ENCODE peak calls at places on chromosomes 6 and 20, in six cellular contexts. One of them, this sample, is unnamed.

GRCh38 chr6:134196568-134197301 is 121.2 kb downstream of the SGK1 start:
- DNase-seq in right atrium auricular region: no peak
- DNase-seq in ovary: no peak
- DNase-seq in astrocyte: peak
- DNase-seq in pancreas: no peak
- DNase-seq in right lobe of liver: no peak
- DNase-seq in this sample: no peak

GRCh38 chr6:327538-328183 is 35.4 kb downstream of the DUSP22 start:
- DNase-seq in ovary: no peak
- DNase-seq in right atrium auricular region: no peak
- DNase-seq in astrocyte: peak
- DNase-seq in right lobe of liver: no peak
- DNase-seq in pancreas: no peak
- DNase-seq in this sample: no peak

GRCh38 chr6:56841751-56842150 is 113.2 kb upstream of the BEND6 start:
- DNase-seq in ovary: no peak
- DNase-seq in astrocyte: no peak
- DNase-seq in right lobe of liver: no peak
- DNase-seq in right atrium auricular region: no peak
- DNase-seq in pancreas: no peak
- DNase-seq in this sample: no peak

GRCh38 chr6:129340983-129341382 is 369.0 kb downstream of the ARHGAP18 start:
- DNase-seq in astrocyte: peak
- DNase-seq in right atrium auricular region: no peak
- DNase-seq in right lobe of liver: no peak
- DNase-seq in ovary: no peak
- DNase-seq in pancreas: no peak
- DNase-seq in this sample: peak

GRCh38 chr6:41228616-41229015 is 467 bp downstream of the TREML4 start:
- DNase-seq in pancreas: no peak
- DNase-seq in astrocyte: no peak
- DNase-seq in ovary: no peak
- DNase-seq in right lobe of liver: no peak
- DNase-seq in right atrium auricular region: no peak
- DNase-seq in this sample: peak

GRCh38 chr6:99119109-99120031 is 171.6 kb upstream of the FBXL4 start:
- DNase-seq in ovary: no peak
- DNase-seq in astrocyte: peak
- DNase-seq in right lobe of liver: no peak
- DNase-seq in right atrium auricular region: no peak
- DNase-seq in pancreas: no peak
- DNase-seq in this sample: peak

GRCh38 chr6:43916091-43916923 is 146.3 kb downstream of the VEGFA start:
- DNase-seq in pancreas: no peak
- DNase-seq in astrocyte: peak
- DNase-seq in ovary: no peak
- DNase-seq in right atrium auricular region: no peak
- DNase-seq in right lobe of liver: peak
- DNase-seq in this sample: no peak

GRCh38 chr6:138308728-138309110 is 69.0 kb upstream of the SMIM28 start:
- DNase-seq in right atrium auricular region: no peak
- DNase-seq in astrocyte: no peak
- DNase-seq in ovary: no peak
- DNase-seq in pancreas: no peak
- DNase-seq in right lobe of liver: no peak
- DNase-seq in this sample: no peak

GRCh38 chr6:44041461-44042260 is 85.6 kb downstream of the MRPL14 start:
- DNase-seq in right atrium auricular region: no peak
- DNase-seq in right lobe of liver: no peak
- DNase-seq in astrocyte: peak
- DNase-seq in ovary: peak
- DNase-seq in pancreas: no peak
- DNase-seq in this sample: peak

GRCh38 chr6:104601008-104601745 is 258.5 kb downstream of the HACE1 start:
- DNase-seq in right lobe of liver: no peak
- DNase-seq in right atrium auricular region: no peak
- DNase-seq in ovary: no peak
- DNase-seq in astrocyte: no peak
- DNase-seq in pancreas: no peak
- DNase-seq in this sample: no peak

GRCh38 chr6:45441811-45442453 is 64.2 kb upstream of the SUPT3H start:
- DNase-seq in astrocyte: no peak
- DNase-seq in right lobe of liver: no peak
- DNase-seq in ovary: no peak
- DNase-seq in pancreas: no peak
- DNase-seq in right atrium auricular region: no peak
- DNase-seq in this sample: no peak

GRCh38 chr6:157034433-157035230 is 257.5 kb downstream of the ARID1B start:
- DNase-seq in right atrium auricular region: no peak
- DNase-seq in astrocyte: peak
- DNase-seq in pancreas: no peak
- DNase-seq in ovary: no peak
- DNase-seq in right lobe of liver: no peak
- DNase-seq in this sample: peak

GRCh38 chr6:158847012-158847529 is 27.9 kb upstream of the EZR start:
- DNase-seq in pancreas: no peak
- DNase-seq in right atrium auricular region: no peak
- DNase-seq in astrocyte: no peak
- DNase-seq in ovary: no peak
- DNase-seq in right lobe of liver: peak
- DNase-seq in this sample: no peak

GRCh38 chr6:95240514-95240913 is 336.8 kb upstream of the MANEA start:
- DNase-seq in pancreas: no peak
- DNase-seq in right lobe of liver: no peak
- DNase-seq in ovary: no peak
- DNase-seq in astrocyte: no peak
- DNase-seq in right atrium auricular region: no peak
- DNase-seq in this sample: no peak

GRCh38 chr6:75326557-75327258 is 42.1 kb upstream of the TMEM30A start:
- DNase-seq in right lobe of liver: no peak
- DNase-seq in astrocyte: no peak
- DNase-seq in right atrium auricular region: no peak
- DNase-seq in pancreas: no peak
- DNase-seq in ovary: no peak
- DNase-seq in this sample: no peak

GRCh38 chr6:32854376-32855178 is 585 bp downstream of the PSMB9 start:
- DNase-seq in astrocyte: no peak
- DNase-seq in ovary: peak
- DNase-seq in pancreas: peak
- DNase-seq in right lobe of liver: peak
- DNase-seq in right atrium auricular region: no peak
- DNase-seq in this sample: peak

GRCh38 chr20:43569282-43569681 is 10.5 kb downstream of the SGK2 start:
- DNase-seq in pancreas: no peak
- DNase-seq in right lobe of liver: no peak
- DNase-seq in right atrium auricular region: no peak
- DNase-seq in astrocyte: no peak
- DNase-seq in ovary: no peak
- DNase-seq in this sample: no peak

GRCh38 chr20:38472513-38473352 is at the start of gene RALGAPB:
- DNase-seq in ovary: peak
- DNase-seq in right lobe of liver: peak
- DNase-seq in right atrium auricular region: peak
- DNase-seq in pancreas: peak
- DNase-seq in astrocyte: peak
- DNase-seq in this sample: peak

GRCh38 chr6:45609141-45609638 is 231.5 kb upstream of the SUPT3H start:
- DNase-seq in pancreas: no peak
- DNase-seq in ovary: no peak
- DNase-seq in right atrium auricular region: no peak
- DNase-seq in right lobe of liver: no peak
- DNase-seq in astrocyte: peak
- DNase-seq in this sample: no peak

GRCh38 chr6:47308674-47309325 is 905 bp downstream of the TNFRSF21 start:
- DNase-seq in ovary: peak
- DNase-seq in right atrium auricular region: no peak
- DNase-seq in pancreas: peak
- DNase-seq in right lobe of liver: peak
- DNase-seq in astrocyte: peak
- DNase-seq in this sample: peak

GRCh38 chr6:4973972-4974885 is 29.6 kb downstream of the RPP40 start:
- DNase-seq in ovary: peak
- DNase-seq in astrocyte: peak
- DNase-seq in right atrium auricular region: peak
- DNase-seq in pancreas: no peak
- DNase-seq in right lobe of liver: no peak
- DNase-seq in this sample: no peak

GRCh38 chr6:12173670-12174069 is 116.5 kb upstream of the EDN1 start:
- DNase-seq in pancreas: no peak
- DNase-seq in ovary: no peak
- DNase-seq in right atrium auricular region: no peak
- DNase-seq in right lobe of liver: no peak
- DNase-seq in astrocyte: no peak
- DNase-seq in this sample: no peak

GRCh38 chr6:156430361-156430760 is 346.8 kb upstream of the ARID1B start:
- DNase-seq in right atrium auricular region: no peak
- DNase-seq in astrocyte: no peak
- DNase-seq in pancreas: no peak
- DNase-seq in ovary: no peak
- DNase-seq in right lobe of liver: no peak
- DNase-seq in this sample: no peak

GRCh38 chr20:23118144-23118543 is 32.0 kb upstream of the CD93 start:
- DNase-seq in right lobe of liver: no peak
- DNase-seq in pancreas: no peak
- DNase-seq in right atrium auricular region: no peak
- DNase-seq in astrocyte: no peak
- DNase-seq in ovary: no peak
- DNase-seq in this sample: no peak

GRCh38 chr20:23117738-23118137 is 31.6 kb upstream of the CD93 start:
- DNase-seq in pancreas: no peak
- DNase-seq in ovary: no peak
- DNase-seq in astrocyte: no peak
- DNase-seq in right atrium auricular region: no peak
- DNase-seq in right lobe of liver: no peak
- DNase-seq in this sample: no peak

GRCh38 chr20:23120261-23120660 is 34.1 kb upstream of the CD93 start:
- DNase-seq in right lobe of liver: no peak
- DNase-seq in pancreas: no peak
- DNase-seq in astrocyte: no peak
- DNase-seq in right atrium auricular region: no peak
- DNase-seq in ovary: no peak
- DNase-seq in this sample: no peak

GRCh38 chr20:23119456-23120216 is 33.5 kb upstream of the CD93 start:
- DNase-seq in right lobe of liver: no peak
- DNase-seq in astrocyte: no peak
- DNase-seq in right atrium auricular region: no peak
- DNase-seq in ovary: no peak
- DNase-seq in pancreas: no peak
- DNase-seq in this sample: no peak

DNA sequence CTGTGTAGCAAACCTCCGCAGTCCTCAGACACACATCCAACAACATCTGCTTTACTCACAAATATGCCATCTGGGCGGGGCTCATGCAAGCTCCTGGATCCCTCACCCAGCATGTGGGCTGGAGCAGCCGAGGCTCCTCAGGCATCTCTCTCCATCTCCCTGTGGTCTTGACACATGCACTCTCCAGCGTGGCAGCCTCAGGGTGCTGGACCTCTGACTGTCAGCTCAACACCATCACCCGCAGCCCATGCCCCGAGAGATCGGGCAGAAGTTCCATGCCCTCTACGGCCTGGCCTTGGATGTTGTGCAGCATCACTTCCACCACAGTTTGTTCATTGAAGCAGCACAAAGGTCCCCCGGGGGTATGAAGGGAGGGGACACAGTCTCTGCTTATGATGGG is 32.6 kb upstream of the CD93 start:
- DNase-seq in astrocyte: no peak
- DNase-seq in right atrium auricular region: no peak
- DNase-seq in pancreas: no peak
- DNase-seq in right lobe of liver: no peak
- DNase-seq in ovary: no peak
- DNase-seq in this sample: no peak
- H3K27ac ChIP-seq in astrocyte: no peak
- H3K27ac ChIP-seq in right atrium auricular region: no peak
- H3K27ac ChIP-seq in pancreas: no peak
- H3K27ac ChIP-seq in right lobe of liver: no peak
- H3K27ac ChIP-seq in ovary: no peak
- H3K27ac ChIP-seq in this sample: no peak

GRCh38 chr6:33975631-33976424 is 170.1 kb downstream of the GRM4 start:
- DNase-seq in ovary: no peak
- DNase-seq in right lobe of liver: peak
- DNase-seq in right atrium auricular region: no peak
- DNase-seq in astrocyte: no peak
- DNase-seq in pancreas: no peak
- DNase-seq in this sample: no peak

GRCh38 chr6:33971580-33971979 is 167.8 kb upstream of the MLN start:
- DNase-seq in astrocyte: no peak
- DNase-seq in pancreas: no peak
- DNase-seq in ovary: no peak
- DNase-seq in right lobe of liver: peak
- DNase-seq in right atrium auricular region: no peak
- DNase-seq in this sample: no peak

GRCh38 chr6:33974471-33974870 is 170.7 kb upstream of the MLN start:
- DNase-seq in right atrium auricular region: no peak
- DNase-seq in astrocyte: no peak
- DNase-seq in pancreas: no peak
- DNase-seq in ovary: no peak
- DNase-seq in right lobe of liver: peak
- DNase-seq in this sample: no peak

GRCh38 chr6:33976425-33977360 is 169.2 kb downstream of the GRM4 start:
- DNase-seq in astrocyte: no peak
- DNase-seq in right atrium auricular region: no peak
- DNase-seq in right lobe of liver: peak
- DNase-seq in ovary: no peak
- DNase-seq in pancreas: no peak
- DNase-seq in this sample: no peak

GRCh38 chr6:33974030-33974429 is 170.2 kb upstream of the MLN start:
- DNase-seq in ovary: no peak
- DNase-seq in pancreas: no peak
- DNase-seq in right lobe of liver: peak
- DNase-seq in right atrium auricular region: no peak
- DNase-seq in astrocyte: no peak
- DNase-seq in this sample: no peak
- TF ChIP-seq CTCF in ovary: no peak
- TF ChIP-seq CTCF in pancreas: no peak
- TF ChIP-seq CTCF in right lobe of liver: no peak
- TF ChIP-seq CTCF in right atrium auricular region: no peak
- TF ChIP-seq CTCF in astrocyte: no peak
- TF ChIP-seq CTCF in this sample: no peak

GRCh38 chr6:15594512-15595241 is 68.2 kb downstream of the DTNBP1 start:
- DNase-seq in pancreas: no peak
- DNase-seq in right atrium auricular region: no peak
- DNase-seq in ovary: no peak
- DNase-seq in astrocyte: no peak
- DNase-seq in right lobe of liver: no peak
- DNase-seq in this sample: no peak
- H3K27ac ChIP-seq in pancreas: no peak
- H3K27ac ChIP-seq in right atrium auricular region: no peak
- H3K27ac ChIP-seq in ovary: no peak
- H3K27ac ChIP-seq in astrocyte: no peak
- H3K27ac ChIP-seq in right lobe of liver: no peak
- H3K27ac ChIP-seq in this sample: no peak

GRCh38 chr6:17239260-17239659 is 41.9 kb upstream of the RBM24 start:
- DNase-seq in right lobe of liver: no peak
- DNase-seq in ovary: no peak
- DNase-seq in right atrium auricular region: no peak
- DNase-seq in astrocyte: no peak
- DNase-seq in pancreas: no peak
- DNase-seq in this sample: no peak

GRCh38 chr6:17237246-17237645 is 43.9 kb upstream of the RBM24 start:
- DNase-seq in right lobe of liver: no peak
- DNase-seq in pancreas: no peak
- DNase-seq in right atrium auricular region: no peak
- DNase-seq in ovary: no peak
- DNase-seq in astrocyte: no peak
- DNase-seq in this sample: no peak

GRCh38 chr6:17233531-17233930 is 47.6 kb upstream of the RBM24 start:
- DNase-seq in ovary: no peak
- DNase-seq in right lobe of liver: no peak
- DNase-seq in pancreas: no peak
- DNase-seq in right atrium auricular region: no peak
- DNase-seq in astrocyte: peak
- DNase-seq in this sample: peak
- TF ChIP-seq CTCF in ovary: no peak
- TF ChIP-seq CTCF in right lobe of liver: no peak
- TF ChIP-seq CTCF in pancreas: no peak
- TF ChIP-seq CTCF in right atrium auricular region: no peak
- TF ChIP-seq CTCF in astrocyte: no peak
- TF ChIP-seq CTCF in this sample: no peak